ENCODE peak calls at places on chromosome 11, in nine cellular contexts. U, L, G, F, I, P, K, X and Z are unnamed samples.

GRCh38 chr11:3056296-3057068 is 741 bp downstream of the CARS1 start:
- DNase-seq in U (no peak), L (peak), G (no peak), F (no peak), I (no peak), P (no peak), K (peak), X (peak), Z (no peak)

GRCh38 chr11:119706887-119707286 is 22.1 kb downstream of the NECTIN1 start:
- DNase-seq in U (no peak), L (no peak), G (no peak), F (no peak), I (no peak), P (no peak), K (no peak), X (no peak), Z (no peak)

GRCh38 chr11:2517016-2517385 is 72.2 kb downstream of the KCNQ1 start:
- DNase-seq in U (no peak), L (no peak), G (no peak), F (no peak), I (no peak), P (no peak), K (no peak), X (peak), Z (no peak)

GRCh38 chr11:74731301-74732094 is at the start of gene CHRDL2:
- DNase-seq in U (peak), L (no peak), G (no peak), F (no peak), I (no peak), P (no peak), K (no peak), X (no peak), Z (no peak)

GRCh38 chr11:64799925-64800632 is 2.9 kb downstream of the MAP4K2 start:
- DNase-seq in U (no peak), L (peak), G (no peak), F (peak), I (no peak), P (no peak), K (no peak), X (no peak), Z (no peak)

GRCh38 chr11:28017816-28018215 is 90.1 kb downstream of the KIF18A start:
- DNase-seq in U (no peak), L (no peak), G (no peak), F (no peak), I (no peak), P (no peak), K (no peak), X (no peak), Z (no peak)

GRCh38 chr11:76194872-76195668 is 11.2 kb downstream of the WNT11 start:
- DNase-seq in U (no peak), L (no peak), G (no peak), F (no peak), I (no peak), P (no peak), K (no peak), X (no peak), Z (no peak)

GRCh38 chr11:61350336-61350735 is 11.3 kb downstream of the CYB561A3 start:
- DNase-seq in U (no peak), L (no peak), G (no peak), F (no peak), I (no peak), P (no peak), K (no peak), X (no peak), Z (no peak)

GRCh38 chr11:71255323-71255722 is 2.9 kb upstream of the SHANK2 start:
- DNase-seq in U (no peak), L (no peak), G (no peak), F (no peak), I (no peak), P (no peak), K (no peak), X (peak), Z (no peak)

GRCh38 chr11:126546191-126546590 is 190.7 kb downstream of the ST3GAL4 start:
- DNase-seq in U (no peak), L (no peak), G (no peak), F (no peak), I (no peak), P (no peak), K (no peak), X (no peak), Z (no peak)

GRCh38 chr11:47332791-47333525 is 19.5 kb downstream of the MYBPC3 start:
- DNase-seq in U (no peak), L (no peak), G (no peak), F (no peak), I (no peak), P (no peak), K (no peak), X (no peak), Z (no peak)

GRCh38 chr11:63508009-63508408 is 2.1 kb downstream of the LGALS12 start:
- DNase-seq in U (peak), L (no peak), G (no peak), F (peak), I (peak), P (no peak), K (no peak), X (no peak), Z (no peak)

GRCh38 chr11:7573558-7574296 is 59.9 kb downstream of the PPFIBP2 start:
- DNase-seq in U (no peak), L (no peak), G (no peak), F (peak), I (no peak), P (no peak), K (peak), X (no peak), Z (no peak)

GRCh38 chr11:17439316-17439782 is 37.3 kb downstream of the ABCC8 start:
- DNase-seq in U (no peak), L (peak), G (no peak), F (peak), I (no peak), P (no peak), K (no peak), X (no peak), Z (no peak)

GRCh38 chr11:27535103-27535502 is 28.5 kb upstream of the LIN7C start:
- DNase-seq in U (no peak), L (no peak), G (no peak), F (no peak), I (no peak), P (no peak), K (no peak), X (no peak), Z (no peak)

GRCh38 chr11:119482561-119483001 is 59.6 kb upstream of the THY1 start:
- DNase-seq in U (no peak), L (no peak), G (no peak), F (no peak), I (no peak), P (no peak), K (no peak), X (peak), Z (no peak)

GRCh38 chr11:63870351-63871197 is 31.7 kb downstream of the MARK2 start:
- DNase-seq in U (no peak), L (no peak), G (no peak), F (no peak), I (no peak), P (no peak), K (peak), X (no peak), Z (no peak)